ENCODE peak calls at places on chromosomes 16 and 17, in five cellular contexts. One of them, this sample, is unnamed.

GRCh38 chr17:65109543-65109942 is 27.6 kb upstream of the RGS9 start:
- DNase-seq in CD8-positive, alpha-beta T cell: no peak
- DNase-seq in COR-L47: no peak
- DNase-seq in Calu3: no peak
- DNase-seq in body of pancreas: no peak
- DNase-seq in this sample: no peak

GRCh38 chr16:86665929-86666328 is 87.6 kb downstream of the FOXL1 start:
- DNase-seq in CD8-positive, alpha-beta T cell: no peak
- DNase-seq in COR-L47: no peak
- DNase-seq in Calu3: no peak
- DNase-seq in body of pancreas: no peak
- DNase-seq in this sample: no peak

GRCh38 chr16:54957403-54957802 is 26.7 kb downstream of the IRX5 start:
- DNase-seq in CD8-positive, alpha-beta T cell: no peak
- DNase-seq in COR-L47: peak
- DNase-seq in Calu3: peak
- DNase-seq in body of pancreas: peak
- DNase-seq in this sample: no peak

GRCh38 chr17:21125862-21126261 is 902 bp upstream of the DHRS7B start:
- DNase-seq in CD8-positive, alpha-beta T cell: peak
- DNase-seq in COR-L47: no peak
- DNase-seq in Calu3: no peak
- DNase-seq in body of pancreas: no peak
- DNase-seq in this sample: peak

GRCh38 chr17:31802502-31802901 is 56.5 kb downstream of the COPRS start:
- DNase-seq in CD8-positive, alpha-beta T cell: no peak
- DNase-seq in COR-L47: no peak
- DNase-seq in Calu3: no peak
- DNase-seq in body of pancreas: no peak
- DNase-seq in this sample: no peak

GRCh38 chr17:44830359-44831269 is 527 bp upstream of the GJC1 start:
- DNase-seq in CD8-positive, alpha-beta T cell: no peak
- DNase-seq in COR-L47: no peak
- DNase-seq in Calu3: peak
- DNase-seq in body of pancreas: no peak
- DNase-seq in this sample: no peak

GRCh38 chr17:7124923-7125322 is 10.3 kb upstream of the ASGR2 start:
- DNase-seq in CD8-positive, alpha-beta T cell: no peak
- DNase-seq in COR-L47: no peak
- DNase-seq in Calu3: no peak
- DNase-seq in body of pancreas: no peak
- DNase-seq in this sample: no peak

GRCh38 chr17:806346-807145 is 24.4 kb downstream of the MRM3 start:
- DNase-seq in CD8-positive, alpha-beta T cell: no peak
- DNase-seq in COR-L47: no peak
- DNase-seq in Calu3: no peak
- DNase-seq in body of pancreas: no peak
- DNase-seq in this sample: no peak

GRCh38 chr17:71302721-71303549 is 817.9 kb upstream of the SOX9 start:
- DNase-seq in CD8-positive, alpha-beta T cell: no peak
- DNase-seq in COR-L47: no peak
- DNase-seq in Calu3: no peak
- DNase-seq in body of pancreas: no peak
- DNase-seq in this sample: no peak

GRCh38 chr17:55086635-55087058 is 118.1 kb downstream of the STXBP4 start:
- DNase-seq in CD8-positive, alpha-beta T cell: no peak
- DNase-seq in COR-L47: no peak
- DNase-seq in Calu3: no peak
- DNase-seq in body of pancreas: no peak
- DNase-seq in this sample: no peak

GRCh38 chr16:86680137-86680536 is 101.8 kb downstream of the FOXL1 start:
- DNase-seq in CD8-positive, alpha-beta T cell: no peak
- DNase-seq in COR-L47: no peak
- DNase-seq in Calu3: no peak
- DNase-seq in body of pancreas: no peak
- DNase-seq in this sample: no peak

GRCh38 chr16:82699711-82700495 is 73.1 kb downstream of the CDH13 start:
- DNase-seq in CD8-positive, alpha-beta T cell: no peak
- DNase-seq in COR-L47: no peak
- DNase-seq in Calu3: no peak
- DNase-seq in body of pancreas: no peak
- DNase-seq in this sample: no peak

GRCh38 chr16:80831039-80831438 is 26.6 kb upstream of the CDYL2 start:
- DNase-seq in CD8-positive, alpha-beta T cell: no peak
- DNase-seq in COR-L47: no peak
- DNase-seq in Calu3: no peak
- DNase-seq in body of pancreas: no peak
- DNase-seq in this sample: no peak

GRCh38 chr17:82436601-82437324 is 13.8 kb downstream of the CYBC1 start:
- DNase-seq in CD8-positive, alpha-beta T cell: no peak
- DNase-seq in COR-L47: no peak
- DNase-seq in Calu3: no peak
- DNase-seq in body of pancreas: peak
- DNase-seq in this sample: no peak

GRCh38 chr16:63617047-63617989 is 1504.5 kb downstream of the CDH11 start:
- DNase-seq in CD8-positive, alpha-beta T cell: no peak
- DNase-seq in COR-L47: peak
- DNase-seq in Calu3: no peak
- DNase-seq in body of pancreas: peak
- DNase-seq in this sample: no peak

GRCh38 chr17:41793749-41794602 is 7.5 kb upstream of the JUP start:
- DNase-seq in CD8-positive, alpha-beta T cell: no peak
- DNase-seq in COR-L47: no peak
- DNase-seq in Calu3: no peak
- DNase-seq in body of pancreas: no peak
- DNase-seq in this sample: no peak

GRCh38 chr17:77909816-77910215 is 48.7 kb upstream of the TNRC6C start:
- DNase-seq in CD8-positive, alpha-beta T cell: no peak
- DNase-seq in COR-L47: no peak
- DNase-seq in Calu3: no peak
- DNase-seq in body of pancreas: no peak
- DNase-seq in this sample: no peak

GRCh38 chr17:80987941-80988461 is 3.6 kb upstream of the CHMP6 start:
- DNase-seq in CD8-positive, alpha-beta T cell: no peak
- DNase-seq in COR-L47: no peak
- DNase-seq in Calu3: no peak
- DNase-seq in body of pancreas: no peak
- DNase-seq in this sample: no peak

GRCh38 chr16:50079741-50080140 is 14.0 kb downstream of the HEATR3 start:
- DNase-seq in CD8-positive, alpha-beta T cell: no peak
- DNase-seq in COR-L47: no peak
- DNase-seq in Calu3: no peak
- DNase-seq in body of pancreas: no peak
- DNase-seq in this sample: no peak

GRCh38 chr16:78684040-78684611 is 584.7 kb downstream of the WWOX start:
- DNase-seq in CD8-positive, alpha-beta T cell: no peak
- DNase-seq in COR-L47: no peak
- DNase-seq in Calu3: no peak
- DNase-seq in body of pancreas: no peak
- DNase-seq in this sample: no peak

GRCh38 chr17:80999224-81000088 is 7.8 kb downstream of the CHMP6 start:
- DNase-seq in CD8-positive, alpha-beta T cell: no peak
- DNase-seq in COR-L47: no peak
- DNase-seq in Calu3: no peak
- DNase-seq in body of pancreas: no peak
- DNase-seq in this sample: no peak

GRCh38 chr17:6641374-6641818 is 536 bp downstream of the TXNDC17 start:
- DNase-seq in CD8-positive, alpha-beta T cell: no peak
- DNase-seq in COR-L47: no peak
- DNase-seq in Calu3: no peak
- DNase-seq in body of pancreas: no peak
- DNase-seq in this sample: no peak

GRCh38 chr16:8708546-8708945 is 34.1 kb downstream of the ABAT start:
- DNase-seq in CD8-positive, alpha-beta T cell: no peak
- DNase-seq in COR-L47: no peak
- DNase-seq in Calu3: no peak
- DNase-seq in body of pancreas: no peak
- DNase-seq in this sample: no peak

GRCh38 chr17:74852237-74853047 is 7.2 kb downstream of the GRIN2C start:
- DNase-seq in CD8-positive, alpha-beta T cell: peak
- DNase-seq in COR-L47: no peak
- DNase-seq in Calu3: no peak
- DNase-seq in body of pancreas: no peak
- DNase-seq in this sample: peak

GRCh38 chr16:48487287-48487686 is 102.1 kb upstream of the SIAH1 start:
- DNase-seq in CD8-positive, alpha-beta T cell: no peak
- DNase-seq in COR-L47: no peak
- DNase-seq in Calu3: no peak
- DNase-seq in body of pancreas: no peak
- DNase-seq in this sample: no peak

GRCh38 chr17:38454528-38454927 is 26.3 kb downstream of the ARHGAP23 start:
- DNase-seq in CD8-positive, alpha-beta T cell: no peak
- DNase-seq in COR-L47: no peak
- DNase-seq in Calu3: peak
- DNase-seq in body of pancreas: peak
- DNase-seq in this sample: no peak

This sample was measured in effector CD4-positive, alpha-beta T cell.